ENCODE peak calls at places on chromosomes 12 and 14, in seven cellular contexts. G is pancreas, V is astrocyte of the spinal cord, F is K562, U is tibial artery, Q is MG63, Y is cardiac muscle cell. J is an unnamed sample.

GRCh38 chr14:105840266-105841021 is 314.1 kb downstream of the TMEM121 start:
- DNase-seq in G (no peak), V (no peak), F (no peak), U (no peak), Q (no peak), Y (no peak), J (no peak)

GRCh38 chr14:79712302-79712950 is 498.9 kb downstream of the DIO2 start:
- DNase-seq in G (no peak), V (peak; percentile 15), F (no peak), U (no peak), Q (no peak), Y (no peak), J (no peak)

GRCh38 chr12:70835948-70836347 is 84.6 kb downstream of the PTPRR start:
- DNase-seq in G (no peak), V (no peak), F (no peak), U (no peak), Q (no peak), Y (peak; percentile 76), J (no peak)

GRCh38 chr12:2648406-2648805 is 146.4 kb upstream of the FKBP4 start:
- DNase-seq in G (no peak), V (no peak), F (no peak), U (peak; percentile 39), Q (no peak), Y (no peak), J (no peak)

GRCh38 chr12:12975322-12976077 is 23.5 kb upstream of the GPRC5D start:
- DNase-seq in G (no peak), V (peak; percentile 62), F (peak; percentile 10), U (peak; percentile 69), Q (peak; percentile 41), Y (peak; percentile 60), J (peak; percentile 40)

GRCh38 chr12:85155791-85156190 is 119.6 kb downstream of the LRRIQ1 start:
- DNase-seq in G (no peak), V (peak; percentile 20), F (no peak), U (no peak), Q (no peak), Y (peak; percentile 31), J (peak; percentile 9)

GRCh38 chr14:44962573-44963528 is 861 bp downstream of the TOGARAM1 start:
- DNase-seq in G (peak; percentile 35), V (peak; percentile 58), F (peak; percentile 11), U (peak; percentile 76), Q (peak; percentile 31), Y (peak; percentile 56), J (peak; percentile 49)

GRCh38 chr14:63496837-63497400 is 46.3 kb downstream of the PPP2R5E start:
- DNase-seq in G (peak; percentile 44), V (no peak), F (no peak), U (no peak), Q (no peak), Y (peak; percentile 45), J (no peak)

GRCh38 chr12:29427964-29428363 is 47.0 kb upstream of the ERGIC2 start:
- DNase-seq in G (no peak), V (no peak), F (peak; percentile 25), U (no peak), Q (no peak), Y (no peak), J (no peak)

GRCh38 chr14:83556746-83557460 is 1973.0 kb upstream of the FLRT2 start:
- DNase-seq in G (no peak), V (peak; percentile 85), F (no peak), U (no peak), Q (no peak), Y (no peak), J (no peak)

GRCh38 chr12:3035815-3036702 is 41.1 kb upstream of the TSPAN9 start:
- DNase-seq in G (no peak), V (peak; percentile 22), F (peak; percentile 27), U (no peak), Q (no peak), Y (peak; percentile 34), J (no peak)

GRCh38 chr12:2683283-2684025 is 111.3 kb upstream of the FKBP4 start:
- DNase-seq in G (no peak), V (no peak), F (no peak), U (no peak), Q (no peak), Y (no peak), J (peak; percentile 3)

GRCh38 chr12:69059465-69060457 is 126.8 kb upstream of the CPM start:
- DNase-seq in G (no peak), V (peak; percentile 87), F (no peak), U (no peak), Q (peak; percentile 30), Y (no peak), J (peak; percentile 78)

GRCh38 chr14:77099425-77100167 is 1.5 kb downstream of the CIPC start:
- DNase-seq in G (no peak), V (peak; percentile 71), F (no peak), U (no peak), Q (no peak), Y (no peak), J (peak; percentile 77)
- H3K4me3 ChIP-seq in G (no peak overlapping the region), V (no peak overlapping the region), F (no peak overlapping the region), U (peak overlapping the region; percentile 93), Q (peak overlapping the region; percentile 93), Y (peak overlapping the region; percentile 88), J (peak overlapping the region; percentile 99)

GRCh38 chr12:124395284-124395752 is 100.4 kb downstream of the RFLNA start:
- DNase-seq in G (no peak), V (no peak), F (no peak), U (no peak), Q (no peak), Y (no peak), J (no peak)
- H3K4me3 ChIP-seq in G (no peak overlapping the region), V (no peak overlapping the region), F (no peak overlapping the region), U (no peak overlapping the region), Q (no peak overlapping the region), Y (no peak overlapping the region), J (no peak overlapping the region)

GRCh38 chr14:35285991-35286564 is 6.1 kb upstream of the PSMA6 start:
- DNase-seq in G (no peak), V (no peak), F (no peak), U (no peak), Q (no peak), Y (no peak), J (no peak)

GRCh38 chr14:35287481-35288013 is 4.6 kb upstream of the PSMA6 start:
- DNase-seq in G (no peak), V (no peak), F (no peak), U (no peak), Q (peak; percentile 19), Y (no peak), J (no peak)

GRCh38 chr14:35285168-35285990 is 6.8 kb upstream of the PSMA6 start:
- DNase-seq in G (no peak), V (no peak), F (no peak), U (no peak), Q (no peak), Y (no peak), J (peak; percentile 5)

GRCh38 chr14:35289623-35290022 is 2.6 kb upstream of the PSMA6 start:
- DNase-seq in G (no peak), V (no peak), F (no peak), U (no peak), Q (no peak), Y (no peak), J (no peak)

GRCh38 chr14:35286707-35287106 is 5.5 kb upstream of the PSMA6 start:
- DNase-seq in G (no peak), V (no peak), F (no peak), U (no peak), Q (no peak), Y (no peak), J (no peak)
- H3K4me3 ChIP-seq in G (no peak overlapping the region), V (no peak overlapping the region), F (no peak overlapping the region), U (no peak overlapping the region), Q (no peak overlapping the region), Y (no peak overlapping the region), J (no peak overlapping the region)

GRCh38 chr14:99668307-99668997 is 15.6 kb upstream of the CYP46A1 start:
- DNase-seq in G (no peak), V (no peak), F (no peak), U (no peak), Q (no peak), Y (no peak), J (no peak)

GRCh38 chr14:99668998-99669314 is 15.1 kb upstream of the CYP46A1 start:
- DNase-seq in G (no peak), V (no peak), F (no peak), U (no peak), Q (no peak), Y (peak; percentile 45), J (no peak)

GRCh38 chr14:99667821-99668220 is 16.3 kb upstream of the CYP46A1 start:
- DNase-seq in G (no peak), V (no peak), F (no peak), U (no peak), Q (no peak), Y (no peak), J (no peak)

GRCh38 chr14:99666533-99666932 is 17.6 kb upstream of the CYP46A1 start:
- DNase-seq in G (no peak), V (no peak), F (no peak), U (no peak), Q (no peak), Y (no peak), J (no peak)

DNA sequence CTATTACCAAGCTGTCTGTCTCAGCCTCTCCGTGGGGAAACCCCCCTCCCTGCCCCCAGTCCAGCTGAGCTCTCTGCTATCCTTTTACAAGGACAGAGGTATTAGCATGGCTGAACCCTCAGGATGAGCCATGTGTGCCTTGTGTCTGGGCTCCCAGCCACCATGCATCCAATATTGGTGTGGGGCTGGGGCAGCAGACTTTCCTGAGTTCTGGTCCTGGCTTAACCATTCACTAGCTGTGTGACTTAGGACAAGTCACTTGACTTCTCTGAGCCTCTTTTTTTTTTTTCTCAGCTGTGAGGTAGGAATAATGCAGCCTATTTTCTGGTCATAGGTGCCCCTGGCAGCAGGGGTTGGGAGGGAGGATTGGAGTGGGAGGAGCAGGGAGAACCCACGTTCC is 17.1 kb upstream of the CYP46A1 start:
- DNase-seq in G (no peak), V (no peak), F (no peak), U (no peak), Q (no peak), Y (no peak), J (no peak)
- H3K4me3 ChIP-seq in G (no peak overlapping the region), V (no peak overlapping the region), F (no peak overlapping the region), U (no peak overlapping the region), Q (no peak overlapping the region), Y (no peak overlapping the region), J (no peak overlapping the region)

DNA sequence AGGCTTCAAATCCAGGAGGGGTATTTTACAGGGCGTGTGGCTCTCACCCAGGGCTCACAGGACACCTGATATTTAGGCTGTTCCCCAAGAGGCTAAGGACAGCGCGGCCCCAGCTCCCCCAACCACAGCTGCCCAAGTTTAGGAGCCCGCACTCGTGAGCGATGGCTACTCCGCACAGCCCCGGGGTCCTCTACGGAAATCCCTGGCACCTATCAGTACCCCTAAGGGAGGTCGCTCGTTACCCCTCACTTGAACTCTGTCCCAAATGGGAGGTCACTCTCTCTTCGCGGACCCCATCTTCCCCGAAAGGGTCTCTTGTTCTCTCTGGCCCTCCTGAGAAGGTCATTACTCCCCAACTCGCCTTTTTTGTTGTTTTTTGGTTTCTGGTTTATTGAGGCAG is 708 bp upstream of the P2RX4 start:
- DNase-seq in G (no peak), V (no peak), F (no peak), U (no peak), Q (no peak), Y (no peak), J (no peak)
- H3K4me3 ChIP-seq in G (no peak overlapping the region), V (no peak overlapping the region), F (peak overlapping the region; percentile 91), U (peak overlapping the region; percentile 68), Q (peak overlapping the region; percentile 65), Y (no peak overlapping the region), J (peak overlapping the region; percentile 68)

J was measured in AG10803.